ENCODE peak calls at places on chromosomes 5 and 9, in eight cellular contexts. One of them, this sample, is unnamed.

GRCh38 chr5:59845733-59846132 is 47.8 kb downstream of the PDE4D start:
- DNase-seq in brain microvascular endothelial cell: peak
- DNase-seq in fibroblast of pulmonary artery: peak
- DNase-seq in astrocyte of the spinal cord: peak
- DNase-seq in kidney tubule cell: peak
- DNase-seq in activated CD8-positive, alpha-beta memory T cell treated with anti-CD3 and anti-CD28 coated beads, Interleukin-2, amount 50 U/mL, for 48 hours: no peak
- DNase-seq in left lung: no peak
- DNase-seq in NCI-H460: no peak
- DNase-seq in this sample: no peak

GRCh38 chr5:78930742-78931141 is 54.4 kb downstream of the ARSB start:
- DNase-seq in NCI-H460: no peak
- DNase-seq in kidney tubule cell: no peak
- DNase-seq in activated CD8-positive, alpha-beta memory T cell treated with anti-CD3 and anti-CD28 coated beads, Interleukin-2, amount 50 U/mL, for 48 hours: no peak
- DNase-seq in left lung: no peak
- DNase-seq in brain microvascular endothelial cell: peak
- DNase-seq in fibroblast of pulmonary artery: peak
- DNase-seq in astrocyte of the spinal cord: peak
- DNase-seq in this sample: no peak

GRCh38 chr9:70021026-70021571 is 22.5 kb upstream of the MAMDC2 start:
- DNase-seq in kidney tubule cell: peak
- DNase-seq in activated CD8-positive, alpha-beta memory T cell treated with anti-CD3 and anti-CD28 coated beads, Interleukin-2, amount 50 U/mL, for 48 hours: no peak
- DNase-seq in fibroblast of pulmonary artery: peak
- DNase-seq in left lung: no peak
- DNase-seq in NCI-H460: no peak
- DNase-seq in astrocyte of the spinal cord: peak
- DNase-seq in brain microvascular endothelial cell: peak
- DNase-seq in this sample: no peak

GRCh38 chr9:37692622-37693221 is 42.0 kb downstream of the FRMPD1 start:
- DNase-seq in left lung: no peak
- DNase-seq in fibroblast of pulmonary artery: no peak
- DNase-seq in astrocyte of the spinal cord: no peak
- DNase-seq in kidney tubule cell: no peak
- DNase-seq in activated CD8-positive, alpha-beta memory T cell treated with anti-CD3 and anti-CD28 coated beads, Interleukin-2, amount 50 U/mL, for 48 hours: no peak
- DNase-seq in NCI-H460: no peak
- DNase-seq in brain microvascular endothelial cell: no peak
- DNase-seq in this sample: no peak

GRCh38 chr5:175470756-175471155 is 7.6 kb upstream of the SFXN1 start:
- DNase-seq in NCI-H460: no peak
- DNase-seq in activated CD8-positive, alpha-beta memory T cell treated with anti-CD3 and anti-CD28 coated beads, Interleukin-2, amount 50 U/mL, for 48 hours: no peak
- DNase-seq in kidney tubule cell: no peak
- DNase-seq in fibroblast of pulmonary artery: no peak
- DNase-seq in astrocyte of the spinal cord: no peak
- DNase-seq in left lung: no peak
- DNase-seq in brain microvascular endothelial cell: no peak
- DNase-seq in this sample: no peak

GRCh38 chr9:87684627-87685204 is 41.2 kb upstream of the CTSL start:
- DNase-seq in astrocyte of the spinal cord: no peak
- DNase-seq in kidney tubule cell: peak
- DNase-seq in fibroblast of pulmonary artery: peak
- DNase-seq in brain microvascular endothelial cell: peak
- DNase-seq in left lung: no peak
- DNase-seq in NCI-H460: peak
- DNase-seq in activated CD8-positive, alpha-beta memory T cell treated with anti-CD3 and anti-CD28 coated beads, Interleukin-2, amount 50 U/mL, for 48 hours: no peak
- DNase-seq in this sample: no peak

GRCh38 chr9:125430611-125431305 is 169.1 kb downstream of the GAPVD1 start:
- DNase-seq in fibroblast of pulmonary artery: no peak
- DNase-seq in activated CD8-positive, alpha-beta memory T cell treated with anti-CD3 and anti-CD28 coated beads, Interleukin-2, amount 50 U/mL, for 48 hours: no peak
- DNase-seq in brain microvascular endothelial cell: no peak
- DNase-seq in kidney tubule cell: no peak
- DNase-seq in left lung: no peak
- DNase-seq in astrocyte of the spinal cord: no peak
- DNase-seq in NCI-H460: no peak
- DNase-seq in this sample: peak

GRCh38 chr5:179836225-179837019 is 15.7 kb downstream of the SQSTM1 start:
- DNase-seq in left lung: peak
- DNase-seq in activated CD8-positive, alpha-beta memory T cell treated with anti-CD3 and anti-CD28 coated beads, Interleukin-2, amount 50 U/mL, for 48 hours: peak
- DNase-seq in brain microvascular endothelial cell: no peak
- DNase-seq in NCI-H460: no peak
- DNase-seq in kidney tubule cell: peak
- DNase-seq in fibroblast of pulmonary artery: no peak
- DNase-seq in astrocyte of the spinal cord: peak
- DNase-seq in this sample: peak

GRCh38 chr5:67963789-67964519 is 251.6 kb upstream of the PIK3R1 start:
- DNase-seq in astrocyte of the spinal cord: no peak
- DNase-seq in left lung: no peak
- DNase-seq in NCI-H460: no peak
- DNase-seq in kidney tubule cell: no peak
- DNase-seq in brain microvascular endothelial cell: no peak
- DNase-seq in fibroblast of pulmonary artery: no peak
- DNase-seq in activated CD8-positive, alpha-beta memory T cell treated with anti-CD3 and anti-CD28 coated beads, Interleukin-2, amount 50 U/mL, for 48 hours: no peak
- DNase-seq in this sample: no peak

GRCh38 chr9:89969156-89969566 is 364.3 kb downstream of the GADD45G start:
- DNase-seq in fibroblast of pulmonary artery: no peak
- DNase-seq in NCI-H460: no peak
- DNase-seq in activated CD8-positive, alpha-beta memory T cell treated with anti-CD3 and anti-CD28 coated beads, Interleukin-2, amount 50 U/mL, for 48 hours: no peak
- DNase-seq in left lung: no peak
- DNase-seq in brain microvascular endothelial cell: no peak
- DNase-seq in astrocyte of the spinal cord: no peak
- DNase-seq in kidney tubule cell: peak
- DNase-seq in this sample: no peak

GRCh38 chr5:20678814-20679298 is 690.9 kb upstream of the CDH18 start:
- DNase-seq in kidney tubule cell: peak
- DNase-seq in NCI-H460: peak
- DNase-seq in brain microvascular endothelial cell: peak
- DNase-seq in fibroblast of pulmonary artery: peak
- DNase-seq in astrocyte of the spinal cord: peak
- DNase-seq in left lung: no peak
- DNase-seq in activated CD8-positive, alpha-beta memory T cell treated with anti-CD3 and anti-CD28 coated beads, Interleukin-2, amount 50 U/mL, for 48 hours: no peak
- DNase-seq in this sample: no peak

GRCh38 chr9:133460405-133461175 is 812 bp downstream of the CACFD1 start:
- DNase-seq in left lung: peak
- DNase-seq in astrocyte of the spinal cord: peak
- DNase-seq in kidney tubule cell: peak
- DNase-seq in brain microvascular endothelial cell: no peak
- DNase-seq in NCI-H460: no peak
- DNase-seq in fibroblast of pulmonary artery: peak
- DNase-seq in activated CD8-positive, alpha-beta memory T cell treated with anti-CD3 and anti-CD28 coated beads, Interleukin-2, amount 50 U/mL, for 48 hours: no peak
- DNase-seq in this sample: peak

GRCh38 chr5:149485655-149486615 is 65.3 kb downstream of the CSNK1A1 start:
- DNase-seq in NCI-H460: peak
- DNase-seq in fibroblast of pulmonary artery: peak
- DNase-seq in brain microvascular endothelial cell: peak
- DNase-seq in left lung: peak
- DNase-seq in activated CD8-positive, alpha-beta memory T cell treated with anti-CD3 and anti-CD28 coated beads, Interleukin-2, amount 50 U/mL, for 48 hours: peak
- DNase-seq in kidney tubule cell: peak
- DNase-seq in astrocyte of the spinal cord: peak
- DNase-seq in this sample: no peak

GRCh38 chr5:67516959-67517358 is 320.4 kb upstream of the CD180 start:
- DNase-seq in fibroblast of pulmonary artery: peak
- DNase-seq in left lung: no peak
- DNase-seq in activated CD8-positive, alpha-beta memory T cell treated with anti-CD3 and anti-CD28 coated beads, Interleukin-2, amount 50 U/mL, for 48 hours: no peak
- DNase-seq in astrocyte of the spinal cord: peak
- DNase-seq in brain microvascular endothelial cell: peak
- DNase-seq in kidney tubule cell: peak
- DNase-seq in NCI-H460: no peak
- DNase-seq in this sample: no peak

GRCh38 chr9:71885467-71885866 is 25.5 kb downstream of the ABHD17B start:
- DNase-seq in activated CD8-positive, alpha-beta memory T cell treated with anti-CD3 and anti-CD28 coated beads, Interleukin-2, amount 50 U/mL, for 48 hours: no peak
- DNase-seq in fibroblast of pulmonary artery: no peak
- DNase-seq in brain microvascular endothelial cell: no peak
- DNase-seq in left lung: no peak
- DNase-seq in kidney tubule cell: no peak
- DNase-seq in astrocyte of the spinal cord: no peak
- DNase-seq in NCI-H460: no peak
- DNase-seq in this sample: no peak

GRCh38 chr9:87950765-87951488 is 23.4 kb downstream of the CDK20 start:
- DNase-seq in NCI-H460: peak
- DNase-seq in astrocyte of the spinal cord: no peak
- DNase-seq in left lung: no peak
- DNase-seq in kidney tubule cell: peak
- DNase-seq in activated CD8-positive, alpha-beta memory T cell treated with anti-CD3 and anti-CD28 coated beads, Interleukin-2, amount 50 U/mL, for 48 hours: no peak
- DNase-seq in fibroblast of pulmonary artery: peak
- DNase-seq in brain microvascular endothelial cell: peak
- DNase-seq in this sample: no peak

GRCh38 chr5:110086658-110087388 is 397.1 kb downstream of the MAN2A1 start:
- DNase-seq in activated CD8-positive, alpha-beta memory T cell treated with anti-CD3 and anti-CD28 coated beads, Interleukin-2, amount 50 U/mL, for 48 hours: no peak
- DNase-seq in kidney tubule cell: peak
- DNase-seq in fibroblast of pulmonary artery: peak
- DNase-seq in brain microvascular endothelial cell: peak
- DNase-seq in left lung: no peak
- DNase-seq in NCI-H460: peak
- DNase-seq in astrocyte of the spinal cord: peak
- DNase-seq in this sample: no peak

GRCh38 chr5:10653033-10653432 is 89.2 kb downstream of the ANKRD33B start:
- DNase-seq in kidney tubule cell: no peak
- DNase-seq in left lung: peak
- DNase-seq in brain microvascular endothelial cell: no peak
- DNase-seq in fibroblast of pulmonary artery: no peak
- DNase-seq in NCI-H460: no peak
- DNase-seq in activated CD8-positive, alpha-beta memory T cell treated with anti-CD3 and anti-CD28 coated beads, Interleukin-2, amount 50 U/mL, for 48 hours: no peak
- DNase-seq in astrocyte of the spinal cord: no peak
- DNase-seq in this sample: no peak

GRCh38 chr5:176628406-176629228 is 1.7 kb downstream of the SNCB start:
- DNase-seq in brain microvascular endothelial cell: no peak
- DNase-seq in fibroblast of pulmonary artery: no peak
- DNase-seq in NCI-H460: no peak
- DNase-seq in left lung: no peak
- DNase-seq in activated CD8-positive, alpha-beta memory T cell treated with anti-CD3 and anti-CD28 coated beads, Interleukin-2, amount 50 U/mL, for 48 hours: no peak
- DNase-seq in kidney tubule cell: peak
- DNase-seq in astrocyte of the spinal cord: no peak
- DNase-seq in this sample: no peak

GRCh38 chr5:160751297-160751696 is 100.7 kb downstream of the ATP10B start:
- DNase-seq in activated CD8-positive, alpha-beta memory T cell treated with anti-CD3 and anti-CD28 coated beads, Interleukin-2, amount 50 U/mL, for 48 hours: no peak
- DNase-seq in brain microvascular endothelial cell: no peak
- DNase-seq in kidney tubule cell: no peak
- DNase-seq in astrocyte of the spinal cord: no peak
- DNase-seq in NCI-H460: no peak
- DNase-seq in left lung: no peak
- DNase-seq in fibroblast of pulmonary artery: no peak
- DNase-seq in this sample: no peak

GRCh38 chr9:69452110-69452780 is 127.2 kb downstream of the ENTREP1 start:
- DNase-seq in astrocyte of the spinal cord: no peak
- DNase-seq in left lung: no peak
- DNase-seq in fibroblast of pulmonary artery: no peak
- DNase-seq in brain microvascular endothelial cell: no peak
- DNase-seq in NCI-H460: no peak
- DNase-seq in kidney tubule cell: peak
- DNase-seq in activated CD8-positive, alpha-beta memory T cell treated with anti-CD3 and anti-CD28 coated beads, Interleukin-2, amount 50 U/mL, for 48 hours: no peak
- DNase-seq in this sample: no peak

GRCh38 chr5:137501226-137501625 is 2.1 kb upstream of the SPOCK1 start:
- DNase-seq in NCI-H460: no peak
- DNase-seq in activated CD8-positive, alpha-beta memory T cell treated with anti-CD3 and anti-CD28 coated beads, Interleukin-2, amount 50 U/mL, for 48 hours: no peak
- DNase-seq in astrocyte of the spinal cord: no peak
- DNase-seq in left lung: no peak
- DNase-seq in brain microvascular endothelial cell: no peak
- DNase-seq in kidney tubule cell: no peak
- DNase-seq in fibroblast of pulmonary artery: no peak
- DNase-seq in this sample: no peak

GRCh38 chr9:79592736-79593493 is 21.1 kb downstream of the TLE4 start:
- DNase-seq in left lung: no peak
- DNase-seq in fibroblast of pulmonary artery: peak
- DNase-seq in astrocyte of the spinal cord: no peak
- DNase-seq in activated CD8-positive, alpha-beta memory T cell treated with anti-CD3 and anti-CD28 coated beads, Interleukin-2, amount 50 U/mL, for 48 hours: no peak
- DNase-seq in brain microvascular endothelial cell: no peak
- DNase-seq in NCI-H460: no peak
- DNase-seq in kidney tubule cell: no peak
- DNase-seq in this sample: no peak

GRCh38 chr5:76689321-76690026 is 26.5 kb upstream of the F2R start:
- DNase-seq in activated CD8-positive, alpha-beta memory T cell treated with anti-CD3 and anti-CD28 coated beads, Interleukin-2, amount 50 U/mL, for 48 hours: no peak
- DNase-seq in left lung: no peak
- DNase-seq in NCI-H460: no peak
- DNase-seq in kidney tubule cell: peak
- DNase-seq in brain microvascular endothelial cell: peak
- DNase-seq in astrocyte of the spinal cord: peak
- DNase-seq in fibroblast of pulmonary artery: peak
- DNase-seq in this sample: no peak

GRCh38 chr9:135076143-135076875 is 11.2 kb upstream of the OLFM1 start:
- DNase-seq in astrocyte of the spinal cord: no peak
- DNase-seq in activated CD8-positive, alpha-beta memory T cell treated with anti-CD3 and anti-CD28 coated beads, Interleukin-2, amount 50 U/mL, for 48 hours: peak
- DNase-seq in brain microvascular endothelial cell: no peak
- DNase-seq in NCI-H460: no peak
- DNase-seq in left lung: peak
- DNase-seq in kidney tubule cell: no peak
- DNase-seq in fibroblast of pulmonary artery: no peak
- DNase-seq in this sample: peak

GRCh38 chr9:33161011-33161588 is 6.0 kb downstream of the B4GALT1 start:
- DNase-seq in activated CD8-positive, alpha-beta memory T cell treated with anti-CD3 and anti-CD28 coated beads, Interleukin-2, amount 50 U/mL, for 48 hours: peak
- DNase-seq in left lung: peak
- DNase-seq in fibroblast of pulmonary artery: peak
- DNase-seq in brain microvascular endothelial cell: peak
- DNase-seq in NCI-H460: no peak
- DNase-seq in astrocyte of the spinal cord: peak
- DNase-seq in kidney tubule cell: peak
- DNase-seq in this sample: peak

GRCh38 chr5:76787237-76787636 is 31.6 kb upstream of the F2RL1 start:
- DNase-seq in activated CD8-positive, alpha-beta memory T cell treated with anti-CD3 and anti-CD28 coated beads, Interleukin-2, amount 50 U/mL, for 48 hours: no peak
- DNase-seq in left lung: no peak
- DNase-seq in NCI-H460: no peak
- DNase-seq in fibroblast of pulmonary artery: peak
- DNase-seq in kidney tubule cell: peak
- DNase-seq in astrocyte of the spinal cord: peak
- DNase-seq in brain microvascular endothelial cell: peak
- DNase-seq in this sample: peak

GRCh38 chr5:104606258-104606829 is 1043.8 kb upstream of the NUDT12 start:
- DNase-seq in left lung: no peak
- DNase-seq in astrocyte of the spinal cord: no peak
- DNase-seq in brain microvascular endothelial cell: no peak
- DNase-seq in fibroblast of pulmonary artery: no peak
- DNase-seq in activated CD8-positive, alpha-beta memory T cell treated with anti-CD3 and anti-CD28 coated beads, Interleukin-2, amount 50 U/mL, for 48 hours: no peak
- DNase-seq in NCI-H460: no peak
- DNase-seq in kidney tubule cell: no peak
- DNase-seq in this sample: no peak

GRCh38 chr5:141883184-141883947 is 5.2 kb upstream of the PCDH1 start:
- DNase-seq in left lung: no peak
- DNase-seq in kidney tubule cell: peak
- DNase-seq in NCI-H460: no peak
- DNase-seq in fibroblast of pulmonary artery: peak
- DNase-seq in brain microvascular endothelial cell: no peak
- DNase-seq in astrocyte of the spinal cord: no peak
- DNase-seq in activated CD8-positive, alpha-beta memory T cell treated with anti-CD3 and anti-CD28 coated beads, Interleukin-2, amount 50 U/mL, for 48 hours: no peak
- DNase-seq in this sample: no peak

GRCh38 chr5:42982107-42982622 is 58.0 kb downstream of the ANXA2R start:
- DNase-seq in left lung: no peak
- DNase-seq in activated CD8-positive, alpha-beta memory T cell treated with anti-CD3 and anti-CD28 coated beads, Interleukin-2, amount 50 U/mL, for 48 hours: no peak
- DNase-seq in NCI-H460: no peak
- DNase-seq in fibroblast of pulmonary artery: no peak
- DNase-seq in astrocyte of the spinal cord: no peak
- DNase-seq in kidney tubule cell: peak
- DNase-seq in brain microvascular endothelial cell: no peak
- DNase-seq in this sample: no peak